ENCODE peak calls at places on chromosomes 12 and 14, in seven cellular contexts. D is osteocyte, O is anterior cingulate cortex, K is amniotic stem cell, G is fibroblast of lung, U is heart right ventricle, N is fibroblast of pulmonary artery. I is an unnamed sample.

GRCh38 chr12:121252712-121253345 is 42.9 kb downstream of the P2RX4 start:
- DNase-seq in O (no peak), D (no peak), K (no peak), G (no peak), N (no peak), U (no peak), I (no peak)

GRCh38 chr14:78851189-78851588 is 681.0 kb downstream of the NRXN3 start:
- DNase-seq in U (no peak), G (no peak), D (no peak), O (no peak), K (no peak), N (no peak), I (no peak)

GRCh38 chr12:80567391-80567790 is 123.4 kb downstream of the PTPRQ start:
- DNase-seq in D (no peak), K (no peak), U (no peak), N (peak), O (no peak), G (peak), I (no peak)

GRCh38 chr12:122880668-122881067 is 15.3 kb downstream of the VPS37B start:
- DNase-seq in O (peak), U (no peak), K (no peak), D (no peak), G (peak), N (peak), I (no peak)

GRCh38 chr12:96503971-96504370 is 14.6 kb downstream of the CFAP54 start:
- DNase-seq in K (no peak), O (no peak), G (no peak), U (no peak), D (no peak), N (peak), I (no peak)

GRCh38 chr14:59588136-59588535 is 11.5 kb upstream of the CCDC175 start:
- DNase-seq in O (no peak), U (no peak), D (no peak), G (no peak), K (no peak), N (no peak), I (no peak)

GRCh38 chr14:104075530-104076151 is 9.9 kb upstream of the ASPG start:
- DNase-seq in N (peak), G (no peak), O (no peak), D (peak), K (no peak), U (no peak), I (no peak)

GRCh38 chr12:109305547-109305946 is 3.5 kb downstream of the FOXN4 start:
- DNase-seq in K (no peak), O (no peak), N (no peak), D (no peak), U (no peak), G (no peak), I (no peak)

GRCh38 chr12:126093911-126094310 is 1028.7 kb downstream of the AACS start:
- DNase-seq in D (no peak), O (no peak), K (no peak), N (peak), G (peak), U (no peak), I (no peak)

I was measured in GM06990.